ENCODE peak calls at places on chromosomes 7 and 10, in five cellular contexts. X, K, P, B and A are unnamed samples.

GRCh38 chr7:2953099-2953498 is 90.6 kb downstream of the CARD11 start:
- DNase-seq in X (no peak), B (no peak), K (no peak), P (no peak), A (no peak)

GRCh38 chr10:43128958-43129706 is 9.1 kb upstream of the CSGALNACT2 start:
- DNase-seq in X (peak), K (peak), B (peak), P (no peak), A (no peak)

GRCh38 chr10:6493521-6494451 is 86.3 kb downstream of the PRKCQ start:
- DNase-seq in B (no peak), K (no peak), X (peak), P (no peak), A (no peak)

GRCh38 chr10:104819731-104820130 is 178.6 kb downstream of the SORCS3 start:
- DNase-seq in K (no peak), P (no peak), X (no peak), B (no peak), A (no peak)

GRCh38 chr7:80039255-80039884 is 95.3 kb upstream of the GNAI1 start:
- DNase-seq in B (no peak), X (peak), P (no peak), K (no peak), A (no peak)

GRCh38 chr10:91634898-91635297 is 2.0 kb upstream of the PPP1R3C start:
- DNase-seq in P (no peak), K (no peak), X (no peak), B (no peak), A (no peak)

GRCh38 chr7:44059219-44060090 is 5.9 kb downstream of the PGAM2 start:
- DNase-seq in K (no peak), B (no peak), X (no peak), P (no peak), A (no peak)

GRCh38 chr10:28302012-28302667 is 724 bp downstream of the MPP7 start:
- DNase-seq in K (peak), P (no peak), X (no peak), B (no peak), A (peak)

GRCh38 chr7:68925241-68925640 is 673.0 kb upstream of the AUTS2 start:
- DNase-seq in P (no peak), B (no peak), X (no peak), K (no peak), A (no peak)

GRCh38 chr7:30135551-30136271 is 925 bp downstream of the MTURN start:
- DNase-seq in B (peak), X (peak), P (peak), K (peak), A (peak)

GRCh38 chr7:94436018-94436604 is 41.4 kb downstream of the COL1A2 start:
- DNase-seq in B (peak), K (peak), P (peak), X (peak), A (peak)

GRCh38 chr7:36904802-36905201 is 180.5 kb upstream of the AOAH start:
- DNase-seq in P (no peak), K (no peak), B (peak), X (no peak), A (no peak)

GRCh38 chr7:120987280-120987679 is 1.2 kb upstream of the CPED1 start:
- DNase-seq in X (no peak), K (no peak), P (no peak), B (no peak), A (no peak)

GRCh38 chr7:120986665-120987064 is 1.8 kb upstream of the CPED1 start:
- DNase-seq in P (no peak), X (no peak), K (no peak), B (no peak), A (no peak)

GRCh38 chr7:120989571-120990220 is 1.2 kb downstream of the CPED1 start:
- DNase-seq in X (peak), B (peak), P (no peak), K (no peak), A (no peak)

GRCh38 chr7:120988591-120989299 is at the start of gene CPED1:
- DNase-seq in K (peak), P (peak), X (peak), B (peak), A (peak)

GRCh38 chr7:120987683-120988590 is 574 bp upstream of the CPED1 start:
- DNase-seq in P (peak), X (peak), B (peak), K (peak), A (peak)
- H3K27ac ChIP-seq in P (no peak), X (peak), B (peak), K (no peak), A (no peak)

DNA sequence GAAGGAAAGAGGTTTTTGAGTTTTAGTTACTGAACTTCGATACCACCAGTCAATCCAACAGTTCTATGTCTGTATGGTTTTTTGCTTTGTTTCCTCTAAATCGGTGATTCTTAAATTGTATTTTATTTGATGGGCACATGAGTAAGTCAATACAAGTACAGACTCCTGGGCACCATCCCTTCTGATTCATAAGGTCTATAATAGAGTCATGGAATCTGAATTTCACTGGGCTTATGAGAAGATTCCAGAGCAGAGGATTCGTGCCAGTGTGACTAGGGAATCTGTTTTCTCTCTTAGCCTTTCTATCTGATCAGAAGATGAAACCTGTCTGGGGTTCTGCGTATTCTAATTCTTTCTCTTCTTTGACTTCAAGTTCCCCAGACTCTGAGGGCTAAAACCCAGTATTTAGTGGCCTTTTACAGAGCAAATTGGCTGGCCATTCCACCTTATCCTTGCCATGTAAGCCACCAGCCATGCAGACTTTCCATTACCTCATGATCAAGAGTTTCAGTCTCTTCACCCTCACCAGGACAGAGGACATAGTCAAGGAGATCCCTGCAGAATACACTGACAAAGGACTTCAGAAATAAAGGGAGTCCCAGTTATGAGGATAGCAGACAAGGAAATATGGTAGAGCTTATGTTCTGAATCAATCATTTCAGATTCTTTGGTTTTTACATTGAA is 1080.6 kb upstream of the C7orf33 start:
- DNase-seq in K (peak), B (no peak), X (peak), P (no peak), A (no peak)
- H3K9ac ChIP-seq in K (peak), B (peak), X (no peak), P (no peak), A (no peak)

GRCh38 chr7:77759294-77759889 is 38.8 kb downstream of the TMEM60 start:
- DNase-seq in P (peak), K (peak), X (peak), B (peak), A (peak)
- H3K27ac ChIP-seq in P (no peak), K (no peak), X (no peak), B (peak), A (no peak)

DNA sequence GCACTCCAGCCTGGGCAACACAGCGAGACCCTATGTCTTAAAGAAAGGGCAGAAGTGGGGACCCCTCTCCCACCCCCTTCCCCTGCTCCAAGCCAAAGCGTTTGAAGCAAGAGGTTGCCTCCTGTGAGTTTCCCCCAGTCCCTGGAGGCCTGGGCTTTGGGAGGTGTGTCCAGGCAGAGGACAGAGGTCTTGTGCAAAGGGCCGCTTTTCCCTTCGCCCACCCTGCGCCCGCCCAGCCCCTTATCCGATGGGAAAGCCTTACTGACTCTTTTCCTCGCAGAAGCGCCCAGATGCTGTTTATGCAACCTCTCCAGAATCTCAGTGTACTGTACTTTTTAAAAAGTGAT is 50.6 kb upstream of the GTF2I start:
- DNase-seq in B (no peak), P (no peak), K (no peak), X (no peak), A (no peak)
- H3K9ac ChIP-seq in B (peak), P (peak), K (no peak), X (no peak), A (no peak)

GRCh38 chr10:102595293-102595692 is 49.0 kb upstream of the TRIM8 start:
- DNase-seq in B (no peak), X (no peak), K (no peak), P (no peak), A (no peak)

GRCh38 chr10:102599565-102600327 is 44.5 kb upstream of the TRIM8 start:
- DNase-seq in X (no peak), B (no peak), P (peak), K (no peak), A (no peak)

GRCh38 chr10:102596506-102596971 is 47.7 kb upstream of the TRIM8 start:
- DNase-seq in B (peak), K (peak), P (peak), X (peak), A (peak)

GRCh38 chr10:102595914-102596313 is 48.4 kb upstream of the TRIM8 start:
- DNase-seq in K (no peak), P (no peak), X (no peak), B (no peak), A (no peak)

GRCh38 chr10:102597131-102597891 is 47.0 kb upstream of the TRIM8 start:
- DNase-seq in X (no peak), P (peak), K (no peak), B (no peak), A (no peak)
- H3K27ac ChIP-seq in X (no peak), P (peak), K (no peak), B (no peak), A (no peak)

DNA sequence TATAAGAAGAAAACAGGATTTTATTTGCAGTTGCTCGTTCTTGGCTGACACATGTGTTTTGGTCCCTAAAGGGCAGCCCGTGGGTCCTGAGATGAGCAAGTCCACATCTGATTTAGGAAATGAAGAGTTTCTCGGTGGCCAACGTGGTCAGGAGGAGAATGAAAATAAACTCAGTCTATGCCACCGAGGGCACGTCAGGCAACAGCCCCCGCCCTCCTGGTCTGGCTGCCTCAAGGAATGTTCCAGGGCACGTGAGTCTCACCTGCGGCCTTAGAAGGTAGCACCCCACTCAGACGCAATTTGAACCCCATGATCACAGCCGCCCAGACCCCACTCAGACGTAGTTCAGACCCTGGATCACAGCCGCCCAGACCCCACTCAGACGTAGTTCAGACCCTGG is 197.2 kb downstream of the ADARB2 start:
- DNase-seq in B (no peak), P (no peak), X (no peak), K (no peak), A (no peak)
- H3K9ac ChIP-seq in B (no peak), P (no peak), X (no peak), K (no peak), A (no peak)

DNA sequence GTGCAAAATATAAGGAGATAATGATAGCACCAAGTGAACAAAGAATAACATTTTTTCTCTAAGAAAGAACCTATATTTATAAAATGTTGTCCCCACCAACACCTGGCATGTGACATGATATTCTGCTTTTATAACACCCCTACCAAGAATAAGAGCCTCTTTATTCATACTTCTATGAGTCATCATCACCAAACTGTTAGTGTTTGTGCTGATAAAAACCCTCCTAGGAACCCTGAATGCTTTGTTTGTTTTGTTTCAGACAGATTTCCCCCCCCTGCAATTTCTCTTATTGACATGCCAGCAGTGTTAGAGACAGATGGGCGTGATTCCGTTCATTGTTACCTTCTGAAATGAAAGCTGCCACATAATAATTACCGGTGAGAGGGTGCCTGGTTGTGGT is 651.2 kb downstream of the SORCS1 start:
- DNase-seq in X (peak), K (peak), P (peak), B (no peak), A (no peak)
- H3K27ac ChIP-seq in X (no peak), K (peak), P (no peak), B (no peak), A (no peak)

DNA sequence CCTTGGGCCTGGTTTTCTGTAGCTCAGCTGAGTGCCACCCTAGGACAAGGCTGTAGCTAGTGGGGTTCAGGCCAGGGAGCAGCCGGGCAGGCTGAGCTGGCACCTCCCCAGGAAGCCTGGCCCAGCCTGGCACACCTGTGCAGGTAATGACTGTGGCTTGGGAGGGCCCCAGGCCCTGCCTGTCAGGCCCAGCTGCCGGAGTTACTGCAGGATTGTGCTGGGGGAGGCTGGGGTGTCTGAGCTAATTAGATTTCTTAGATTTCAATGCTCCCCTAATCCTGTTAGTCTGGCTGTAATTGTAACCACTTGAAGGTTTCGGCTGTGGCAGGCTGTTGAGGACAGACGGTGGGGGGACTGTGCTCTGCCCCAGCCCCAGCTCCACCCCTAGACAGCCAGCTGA is 6.0 kb downstream of the ZMIZ1 start:
- DNase-seq in K (no peak), B (peak), P (no peak), X (no peak), A (peak)
- H3K9ac ChIP-seq in K (no peak), B (no peak), P (no peak), X (no peak), A (no peak)

DNA sequence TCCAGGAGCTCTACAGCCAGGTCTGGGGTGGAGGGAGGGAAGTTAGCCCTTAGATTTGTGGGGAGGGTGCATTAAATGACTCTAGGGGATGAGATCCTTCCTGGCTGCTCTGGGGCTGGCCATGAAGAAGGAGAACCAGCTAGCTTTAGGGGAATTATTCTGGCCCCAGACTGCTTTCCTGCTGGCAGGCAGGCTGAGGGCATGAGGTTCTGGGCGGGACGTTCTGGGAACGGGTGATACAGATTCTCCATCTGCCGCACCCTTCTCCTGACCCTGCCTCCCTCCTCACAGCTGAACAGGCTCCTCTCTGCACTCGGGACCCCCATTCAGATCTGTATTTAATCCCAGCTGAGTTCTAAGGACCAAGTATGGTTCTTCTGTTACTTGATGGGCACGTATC is 23.9 kb downstream of the GOLGA7B start:
- DNase-seq in X (no peak), K (no peak), B (no peak), P (no peak), A (no peak)
- H3K27ac ChIP-seq in X (no peak), K (no peak), B (no peak), P (no peak), A (no peak)